ENCODE peak calls at places on chromosomes 6 and 20, in eight cellular contexts. A is naive thymus-derived CD4-positive, alpha-beta T cell; J is tibial artery; H is mammary epithelial cell; M is right lobe of liver; K is NT2/D1; F is SK-N-SH; R is AG04450. G is an unnamed sample.

GRCh38 chr6:48140221-48140620 is 29.2 kb upstream of the PTCHD4 start:
- DNase-seq in A (no peak), J (no peak), H (no peak), M (no peak), K (no peak), F (no peak), R (no peak), G (no peak)

GRCh38 chr6:163048345-163048744 is 320.6 kb downstream of the PACRG start:
- DNase-seq in A (no peak), J (no peak), H (no peak), M (no peak), K (no peak), F (no peak), R (no peak), G (no peak)

GRCh38 chr6:56169366-56169765 is 78.0 kb downstream of the COL21A1 start:
- DNase-seq in A (no peak), J (no peak), H (peak; percentile 13), M (no peak), K (no peak), F (no peak), R (no peak), G (no peak)

GRCh38 chr6:137493218-137494038 is 766 bp downstream of the OLIG3 start:
- DNase-seq in A (no peak), J (no peak), H (no peak), M (no peak), K (no peak), F (no peak), R (no peak), G (peak; percentile 55)

GRCh38 chr6:157770946-157771345 is 52.1 kb upstream of the SNX9 start:
- DNase-seq in A (no peak), J (no peak), H (peak; percentile 88), M (no peak), K (no peak), F (no peak), R (no peak), G (no peak)

GRCh38 chr20:17662333-17663039 is 19.6 kb downstream of the RRBP1 start:
- DNase-seq in A (no peak), J (peak; percentile 82), H (no peak), M (peak; percentile 53), K (no peak), F (no peak), R (no peak), G (no peak)

GRCh38 chr6:23704655-23705054 is 421.4 kb upstream of the NRSN1 start:
- DNase-seq in A (no peak), J (no peak), H (no peak), M (no peak), K (no peak), F (no peak), R (no peak), G (no peak)

GRCh38 chr6:30981942-30982772 is 1.4 kb upstream of the MUC21 start:
- DNase-seq in A (no peak), J (no peak), H (peak; percentile 82), M (no peak), K (peak; percentile 32), F (no peak), R (peak; percentile 39), G (no peak)

GRCh38 chr6:111677186-111677990 is 71.7 kb upstream of the TRAF3IP2 start:
- DNase-seq in A (no peak), J (no peak), H (no peak), M (no peak), K (no peak), F (no peak), R (no peak), G (no peak)

DNA sequence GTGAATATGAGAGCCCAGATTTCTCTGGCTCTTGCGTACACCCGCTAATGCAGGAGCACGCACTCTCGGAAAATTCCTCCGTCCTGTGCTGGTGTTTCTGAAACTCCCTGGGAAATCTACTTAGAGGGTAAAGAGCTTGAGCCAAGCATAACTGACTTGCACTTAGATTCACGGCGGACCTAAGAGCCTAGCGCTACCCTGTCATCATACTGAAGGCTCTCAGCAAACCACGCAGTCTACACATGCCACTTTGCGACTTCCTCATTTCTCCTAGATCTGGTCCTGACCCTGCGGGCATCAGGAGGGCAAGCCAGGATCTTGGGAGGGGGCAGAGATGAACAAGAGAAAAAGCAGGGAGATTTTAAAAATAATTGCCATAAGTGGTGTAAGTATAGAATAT is 324.7 kb downstream of the CD83 start:
- DNase-seq in A (no peak), J (no peak), H (no peak), M (no peak), K (no peak), F (no peak), R (no peak), G (no peak)
- H3K4me3 ChIP-seq in A (no peak overlapping the region), J (no peak overlapping the region), H (no peak overlapping the region), M (no peak overlapping the region), K (no peak overlapping the region), F (no peak overlapping the region), R (no peak overlapping the region), G (no peak overlapping the region)

GRCh38 chr6:43060755-43061633 is 1.6 kb downstream of the KLC4 start:
- DNase-seq in A (no peak), J (no peak), H (no peak), M (no peak), K (no peak), F (no peak), R (no peak), G (no peak)
- H3K4me3 ChIP-seq in A (no peak overlapping the region), J (peak overlapping the region; percentile 76), H (no peak overlapping the region), M (peak overlapping the region; percentile 88), K (no peak overlapping the region), F (no peak overlapping the region), R (no peak overlapping the region), G (peak overlapping the region; percentile 83)

GRCh38 chr20:59584278-59584925 is 19.9 kb upstream of the PHACTR3 start:
- DNase-seq in A (no peak), J (no peak), H (no peak), M (no peak), K (no peak), F (no peak), R (no peak), G (no peak)
- H3K4me3 ChIP-seq in A (no peak overlapping the region), J (no peak overlapping the region), H (no peak overlapping the region), M (no peak overlapping the region), K (no peak overlapping the region), F (no peak overlapping the region), R (no peak overlapping the region), G (no peak overlapping the region)

GRCh38 chr6:101000334-101000733 is 119.2 kb upstream of the ASCC3 start:
- DNase-seq in A (no peak), J (no peak), H (peak; percentile 57), M (no peak), K (no peak), F (no peak), R (no peak), G (no peak)
- H3K4me3 ChIP-seq in A (no peak overlapping the region), J (no peak overlapping the region), H (no peak overlapping the region), M (no peak overlapping the region), K (no peak overlapping the region), F (no peak overlapping the region), R (no peak overlapping the region), G (no peak overlapping the region)

GRCh38 chr20:33337531-33338165 is 54.6 kb downstream of the BPIFB1 start:
- DNase-seq in A (no peak), J (no peak), H (no peak), M (no peak), K (no peak), F (no peak), R (no peak), G (no peak)

GRCh38 chr20:33339515-33340058 is 56.6 kb downstream of the BPIFB1 start:
- DNase-seq in A (no peak), J (no peak), H (no peak), M (no peak), K (no peak), F (no peak), R (no peak), G (no peak)

GRCh38 chr20:33336375-33336774 is 53.4 kb downstream of the BPIFB1 start:
- DNase-seq in A (no peak), J (no peak), H (no peak), M (no peak), K (no peak), F (no peak), R (no peak), G (no peak)

GRCh38 chr20:33338465-33339258 is 55.6 kb downstream of the BPIFB1 start:
- DNase-seq in A (no peak), J (no peak), H (no peak), M (no peak), K (no peak), F (no peak), R (no peak), G (no peak)

GRCh38 chr20:33337119-33337518 is 54.1 kb downstream of the BPIFB1 start:
- DNase-seq in A (no peak), J (no peak), H (no peak), M (no peak), K (no peak), F (no peak), R (no peak), G (no peak)
- H3K4me3 ChIP-seq in A (no peak overlapping the region), J (no peak overlapping the region), H (no peak overlapping the region), M (no peak overlapping the region), K (no peak overlapping the region), F (no peak overlapping the region), R (no peak overlapping the region), G (no peak overlapping the region)

DNA sequence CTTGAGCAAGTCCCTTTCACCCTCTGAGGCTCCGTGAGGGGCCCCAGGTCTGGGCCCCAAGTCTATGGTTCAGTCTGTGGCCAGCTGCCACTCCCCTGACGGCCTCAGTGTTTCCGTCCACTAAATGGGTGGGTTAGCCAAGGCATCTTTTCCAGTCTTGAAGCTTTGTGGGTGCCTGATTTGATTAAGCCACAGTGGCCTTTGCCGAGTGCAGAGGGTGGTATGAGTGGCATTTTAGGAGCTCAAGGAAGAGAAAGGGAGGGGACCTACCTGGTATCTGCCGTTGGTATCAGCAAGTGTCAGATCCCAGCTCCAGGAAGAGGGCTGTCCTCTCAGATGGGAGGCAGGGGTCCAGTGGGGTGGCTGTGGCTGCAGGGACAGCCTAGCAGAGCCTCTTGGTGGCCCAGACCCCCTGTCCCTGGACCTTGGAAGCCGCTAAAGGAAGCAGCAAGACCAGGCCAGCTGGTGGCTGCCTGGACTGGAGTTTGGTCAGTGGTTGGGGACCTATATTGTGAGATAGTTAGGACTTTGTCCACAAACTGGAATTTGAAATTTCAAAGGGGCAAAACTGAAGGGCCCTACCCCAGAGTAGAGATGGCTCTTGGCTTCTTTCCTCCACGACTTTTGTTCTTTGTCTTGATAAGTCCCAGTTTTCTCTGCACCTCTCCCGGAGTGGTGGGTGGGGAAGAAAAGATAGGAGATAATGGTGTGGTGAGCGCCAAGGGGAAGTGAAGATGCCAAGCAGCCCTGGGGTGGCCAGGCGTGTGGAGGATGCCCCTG is 39.9 kb downstream of the HNF4A start:
- DNase-seq in A (no peak), J (no peak), H (no peak), M (peak; percentile 77), K (no peak), F (no peak), R (no peak), G (no peak)
- H3K4me3 ChIP-seq in A (no peak overlapping the region), J (no peak overlapping the region), H (no peak overlapping the region), M (peak overlapping the region; percentile 72), K (no peak overlapping the region), F (no peak overlapping the region), R (no peak overlapping the region), G (no peak overlapping the region)

G was measured in lower lobe of right lung.